ENCODE peak calls at places on chromosomes 6 and 20, in nine cellular contexts. One of them, this sample, is unnamed.

GRCh38 chr6:81735756-81736380 is 16.6 kb downstream of the TENT5A start:
- DNase-seq in effector CD4-positive, alpha-beta T cell: no peak
- DNase-seq in anterior cingulate cortex: no peak
- DNase-seq in T47D: no peak
- DNase-seq in HFFc6: peak
- DNase-seq in psoas muscle: no peak
- DNase-seq in heart left ventricle: no peak
- DNase-seq in HuH-7: no peak
- DNase-seq in head of caudate nucleus: no peak
- DNase-seq in this sample: no peak

GRCh38 chr6:114747995-114748625 is 405.3 kb upstream of the HS3ST5 start:
- DNase-seq in effector CD4-positive, alpha-beta T cell: no peak
- DNase-seq in anterior cingulate cortex: no peak
- DNase-seq in T47D: no peak
- DNase-seq in HFFc6: peak
- DNase-seq in psoas muscle: no peak
- DNase-seq in heart left ventricle: peak
- DNase-seq in HuH-7: no peak
- DNase-seq in head of caudate nucleus: peak
- DNase-seq in this sample: peak

GRCh38 chr20:49810491-49811190 is 2.0 kb upstream of the SLC9A8 start:
- DNase-seq in effector CD4-positive, alpha-beta T cell: no peak
- DNase-seq in anterior cingulate cortex: no peak
- DNase-seq in T47D: peak
- DNase-seq in HFFc6: no peak
- DNase-seq in psoas muscle: no peak
- DNase-seq in heart left ventricle: no peak
- DNase-seq in HuH-7: no peak
- DNase-seq in head of caudate nucleus: no peak
- DNase-seq in this sample: no peak

GRCh38 chr20:14866841-14867514 is 529.6 kb upstream of the FLRT3 start:
- DNase-seq in effector CD4-positive, alpha-beta T cell: no peak
- DNase-seq in anterior cingulate cortex: no peak
- DNase-seq in T47D: no peak
- DNase-seq in HFFc6: no peak
- DNase-seq in psoas muscle: no peak
- DNase-seq in heart left ventricle: no peak
- DNase-seq in HuH-7: no peak
- DNase-seq in head of caudate nucleus: no peak
- DNase-seq in this sample: no peak

GRCh38 chr6:160065200-160065599 is 56.4 kb upstream of the SLC22A1 start:
- DNase-seq in effector CD4-positive, alpha-beta T cell: no peak
- DNase-seq in anterior cingulate cortex: no peak
- DNase-seq in T47D: no peak
- DNase-seq in HFFc6: no peak
- DNase-seq in psoas muscle: no peak
- DNase-seq in heart left ventricle: no peak
- DNase-seq in HuH-7: no peak
- DNase-seq in head of caudate nucleus: no peak
- DNase-seq in this sample: no peak

GRCh38 chr6:130076512-130076911 is 58.1 kb downstream of the L3MBTL3 start:
- DNase-seq in effector CD4-positive, alpha-beta T cell: no peak
- DNase-seq in anterior cingulate cortex: no peak
- DNase-seq in T47D: no peak
- DNase-seq in HFFc6: peak
- DNase-seq in psoas muscle: no peak
- DNase-seq in heart left ventricle: no peak
- DNase-seq in HuH-7: no peak
- DNase-seq in head of caudate nucleus: no peak
- DNase-seq in this sample: no peak

GRCh38 chr20:56429496-56429895 is 17.4 kb downstream of the CASS4 start:
- DNase-seq in effector CD4-positive, alpha-beta T cell: no peak
- DNase-seq in anterior cingulate cortex: no peak
- DNase-seq in T47D: no peak
- DNase-seq in HFFc6: peak
- DNase-seq in psoas muscle: no peak
- DNase-seq in heart left ventricle: no peak
- DNase-seq in HuH-7: no peak
- DNase-seq in head of caudate nucleus: no peak
- DNase-seq in this sample: no peak

GRCh38 chr20:63574829-63575720 is 1.0 kb upstream of the HELZ2 start:
- DNase-seq in effector CD4-positive, alpha-beta T cell: no peak
- DNase-seq in anterior cingulate cortex: no peak
- DNase-seq in T47D: no peak
- DNase-seq in HFFc6: no peak
- DNase-seq in psoas muscle: no peak
- DNase-seq in heart left ventricle: no peak
- DNase-seq in HuH-7: no peak
- DNase-seq in head of caudate nucleus: no peak
- DNase-seq in this sample: no peak

GRCh38 chr20:23475395-23475794 is 15.5 kb upstream of the CST8 start:
- DNase-seq in effector CD4-positive, alpha-beta T cell: no peak
- DNase-seq in anterior cingulate cortex: no peak
- DNase-seq in T47D: no peak
- DNase-seq in HFFc6: no peak
- DNase-seq in psoas muscle: no peak
- DNase-seq in heart left ventricle: no peak
- DNase-seq in HuH-7: no peak
- DNase-seq in head of caudate nucleus: no peak
- DNase-seq in this sample: no peak

GRCh38 chr6:118596774-118597332 is 48.8 kb downstream of the PLN start:
- DNase-seq in effector CD4-positive, alpha-beta T cell: no peak
- DNase-seq in anterior cingulate cortex: no peak
- DNase-seq in T47D: no peak
- DNase-seq in HFFc6: no peak
- DNase-seq in psoas muscle: no peak
- DNase-seq in heart left ventricle: no peak
- DNase-seq in HuH-7: no peak
- DNase-seq in head of caudate nucleus: no peak
- DNase-seq in this sample: no peak

GRCh38 chr6:78513856-78514255 is 353.5 kb upstream of the IRAK1BP1 start:
- DNase-seq in effector CD4-positive, alpha-beta T cell: no peak
- DNase-seq in anterior cingulate cortex: no peak
- DNase-seq in T47D: no peak
- DNase-seq in HFFc6: no peak
- DNase-seq in psoas muscle: no peak
- DNase-seq in heart left ventricle: no peak
- DNase-seq in HuH-7: peak
- DNase-seq in head of caudate nucleus: no peak
- DNase-seq in this sample: no peak

GRCh38 chr20:2330090-2330695 is 34.4 kb downstream of the TGM3 start:
- DNase-seq in effector CD4-positive, alpha-beta T cell: no peak
- DNase-seq in anterior cingulate cortex: no peak
- DNase-seq in T47D: no peak
- DNase-seq in HFFc6: no peak
- DNase-seq in psoas muscle: no peak
- DNase-seq in heart left ventricle: no peak
- DNase-seq in HuH-7: peak
- DNase-seq in head of caudate nucleus: no peak
- DNase-seq in this sample: no peak

GRCh38 chr6:157403684-157404051 is 22.7 kb downstream of the ZDHHC14 start:
- DNase-seq in effector CD4-positive, alpha-beta T cell: no peak
- DNase-seq in anterior cingulate cortex: no peak
- DNase-seq in T47D: no peak
- DNase-seq in HFFc6: no peak
- DNase-seq in psoas muscle: no peak
- DNase-seq in heart left ventricle: no peak
- DNase-seq in HuH-7: no peak
- DNase-seq in head of caudate nucleus: peak
- DNase-seq in this sample: no peak

GRCh38 chr20:30612344-30612743 is 645.1 kb upstream of the DEFB115 start:
- DNase-seq in effector CD4-positive, alpha-beta T cell: no peak
- DNase-seq in anterior cingulate cortex: no peak
- DNase-seq in T47D: no peak
- DNase-seq in HFFc6: no peak
- DNase-seq in psoas muscle: no peak
- DNase-seq in heart left ventricle: no peak
- DNase-seq in HuH-7: no peak
- DNase-seq in head of caudate nucleus: no peak
- DNase-seq in this sample: no peak

GRCh38 chr20:45470939-45471338 is 1.4 kb downstream of the WFDC2 start:
- DNase-seq in effector CD4-positive, alpha-beta T cell: no peak
- DNase-seq in anterior cingulate cortex: no peak
- DNase-seq in T47D: no peak
- DNase-seq in HFFc6: no peak
- DNase-seq in psoas muscle: no peak
- DNase-seq in heart left ventricle: no peak
- DNase-seq in HuH-7: no peak
- DNase-seq in head of caudate nucleus: peak
- DNase-seq in this sample: no peak

GRCh38 chr20:38046572-38046971 is 13.0 kb downstream of the RPRD1B start:
- DNase-seq in effector CD4-positive, alpha-beta T cell: no peak
- DNase-seq in anterior cingulate cortex: no peak
- DNase-seq in T47D: no peak
- DNase-seq in HFFc6: no peak
- DNase-seq in psoas muscle: no peak
- DNase-seq in heart left ventricle: no peak
- DNase-seq in HuH-7: no peak
- DNase-seq in head of caudate nucleus: no peak
- DNase-seq in this sample: no peak

GRCh38 chr6:43848992-43849391 is 79.0 kb downstream of the VEGFA start:
- DNase-seq in effector CD4-positive, alpha-beta T cell: no peak
- DNase-seq in anterior cingulate cortex: no peak
- DNase-seq in T47D: no peak
- DNase-seq in HFFc6: no peak
- DNase-seq in psoas muscle: no peak
- DNase-seq in heart left ventricle: no peak
- DNase-seq in HuH-7: no peak
- DNase-seq in head of caudate nucleus: no peak
- DNase-seq in this sample: no peak

GRCh38 chr20:43895235-43895634 is 19.4 kb upstream of the TOX2 start:
- DNase-seq in effector CD4-positive, alpha-beta T cell: no peak
- DNase-seq in anterior cingulate cortex: no peak
- DNase-seq in T47D: no peak
- DNase-seq in HFFc6: no peak
- DNase-seq in psoas muscle: no peak
- DNase-seq in heart left ventricle: no peak
- DNase-seq in HuH-7: no peak
- DNase-seq in head of caudate nucleus: no peak
- DNase-seq in this sample: no peak

GRCh38 chr20:8527998-8528397 is 395.9 kb downstream of the PLCB1 start:
- DNase-seq in effector CD4-positive, alpha-beta T cell: no peak
- DNase-seq in anterior cingulate cortex: no peak
- DNase-seq in T47D: no peak
- DNase-seq in HFFc6: peak
- DNase-seq in psoas muscle: no peak
- DNase-seq in heart left ventricle: no peak
- DNase-seq in HuH-7: no peak
- DNase-seq in head of caudate nucleus: no peak
- DNase-seq in this sample: no peak

GRCh38 chr6:124131259-124131658 is 327.6 kb downstream of the NKAIN2 start:
- DNase-seq in effector CD4-positive, alpha-beta T cell: no peak
- DNase-seq in anterior cingulate cortex: no peak
- DNase-seq in T47D: no peak
- DNase-seq in HFFc6: no peak
- DNase-seq in psoas muscle: no peak
- DNase-seq in heart left ventricle: no peak
- DNase-seq in HuH-7: peak
- DNase-seq in head of caudate nucleus: no peak
- DNase-seq in this sample: no peak

GRCh38 chr6:48840896-48841295 is 622.2 kb downstream of the MMUT start:
- DNase-seq in effector CD4-positive, alpha-beta T cell: no peak
- DNase-seq in anterior cingulate cortex: no peak
- DNase-seq in T47D: no peak
- DNase-seq in HFFc6: no peak
- DNase-seq in psoas muscle: no peak
- DNase-seq in heart left ventricle: no peak
- DNase-seq in HuH-7: no peak
- DNase-seq in head of caudate nucleus: no peak
- DNase-seq in this sample: no peak

GRCh38 chr6:123518441-123519190 is 118.1 kb downstream of the TRDN start:
- DNase-seq in effector CD4-positive, alpha-beta T cell: no peak
- DNase-seq in anterior cingulate cortex: no peak
- DNase-seq in T47D: no peak
- DNase-seq in HFFc6: no peak
- DNase-seq in psoas muscle: peak
- DNase-seq in heart left ventricle: no peak
- DNase-seq in HuH-7: no peak
- DNase-seq in head of caudate nucleus: no peak
- DNase-seq in this sample: no peak

GRCh38 chr6:118387921-118388701 is 160.0 kb upstream of the PLN start:
- DNase-seq in effector CD4-positive, alpha-beta T cell: no peak
- DNase-seq in anterior cingulate cortex: no peak
- DNase-seq in T47D: no peak
- DNase-seq in HFFc6: peak
- DNase-seq in psoas muscle: no peak
- DNase-seq in heart left ventricle: no peak
- DNase-seq in HuH-7: no peak
- DNase-seq in head of caudate nucleus: no peak
- DNase-seq in this sample: no peak

GRCh38 chr6:29995346-29995777 is 53.0 kb downstream of the HLA-A start:
- DNase-seq in effector CD4-positive, alpha-beta T cell: no peak
- DNase-seq in anterior cingulate cortex: no peak
- DNase-seq in T47D: no peak
- DNase-seq in HFFc6: no peak
- DNase-seq in psoas muscle: no peak
- DNase-seq in heart left ventricle: no peak
- DNase-seq in HuH-7: no peak
- DNase-seq in head of caudate nucleus: no peak
- DNase-seq in this sample: no peak

This sample was measured in HEK293T.